ENCODE peak calls at places on chromosomes 6 and 20, in six cellular contexts. K is MM.1S, O is AG08396, I is tibial nerve, P is adipocyte, R is neuronal stem cell. F is an unnamed sample.

GRCh38 chr6:116362287-116362686 is 8.5 kb upstream of the DSE start:
- DNase-seq in O (no peak), I (no peak), R (no peak), K (no peak), P (no peak), F (no peak)

GRCh38 chr6:52544325-52545022 is 32.4 kb downstream of the TRAM2 start:
- DNase-seq in K (no peak), O (no peak), I (no peak), R (no peak), P (no peak), F (no peak)

GRCh38 chr6:134372603-134373281 is 54.8 kb upstream of the SGK1 start:
- DNase-seq in I (peak; percentile 71), R (no peak), O (peak; percentile 29), K (no peak), P (peak; percentile 92), F (peak; percentile 79)

GRCh38 chr6:34414999-34415858 is 10.6 kb downstream of the RPS10 start:
- DNase-seq in K (peak; percentile 36), R (no peak), I (peak; percentile 85), P (peak; percentile 73), O (peak; percentile 60), F (peak; percentile 75)

GRCh38 chr6:106159531-106159940 is 73.4 kb downstream of the PRDM1 start:
- DNase-seq in O (peak; percentile 89), R (no peak), I (no peak), P (peak; percentile 57), K (peak; percentile 2), F (no peak)

GRCh38 chr6:41960026-41960425 is 18.4 kb upstream of the CCND3 start:
- DNase-seq in I (no peak), R (no peak), P (no peak), K (no peak), O (no peak), F (no peak)

GRCh38 chr6:33683051-33683571 is 28.4 kb downstream of the UQCC2 start:
- DNase-seq in R (no peak), P (no peak), K (no peak), I (no peak), O (no peak), F (no peak)

GRCh38 chr6:39335780-39336541 is 13.5 kb upstream of the KCNK16 start:
- DNase-seq in O (peak; percentile 41), K (peak; percentile 59), R (no peak), I (no peak), P (no peak), F (no peak)

GRCh38 chr20:21622097-21622496 is 83.4 kb upstream of the PAX1 start:
- DNase-seq in O (no peak), P (no peak), R (no peak), K (no peak), I (no peak), F (no peak)

GRCh38 chr6:157464653-157465535 is 83.9 kb downstream of the ZDHHC14 start:
- DNase-seq in P (no peak), K (no peak), O (no peak), R (no peak), I (no peak), F (no peak)

GRCh38 chr6:30915591-30915946 is 1.5 kb downstream of the VARS2 start:
- DNase-seq in K (peak; percentile 51), I (peak; percentile 46), R (peak; percentile 67), O (peak; percentile 84), P (peak; percentile 86), F (no peak)

GRCh38 chr20:58895099-58895795 is 42.7 kb downstream of the GNAS start:
- DNase-seq in K (no peak), I (no peak), O (no peak), R (no peak), P (peak; percentile 44), F (no peak)

GRCh38 chr20:29427201-29428060 is 1830.0 kb upstream of the DEFB115 start:
- DNase-seq in R (no peak), P (no peak), K (no peak), O (no peak), I (no peak), F (no peak)

GRCh38 chr6:3326981-3327380 is 68.2 kb downstream of the PSMG4 start:
- DNase-seq in R (no peak), O (no peak), P (no peak), K (no peak), I (no peak), F (no peak)

GRCh38 chr6:56863366-56863765 is 91.5 kb upstream of the BEND6 start:
- DNase-seq in I (no peak), K (no peak), O (peak; percentile 36), R (no peak), P (peak; percentile 62), F (no peak)

GRCh38 chr6:28105286-28105685 is 19.1 kb upstream of the ZSCAN16 start:
- DNase-seq in O (peak; percentile 45), P (peak; percentile 51), R (no peak), I (no peak), K (peak; percentile 9), F (no peak)

GRCh38 chr6:156934054-156934424 is 156.9 kb downstream of the ARID1B start:
- DNase-seq in I (no peak), P (no peak), R (no peak), K (no peak), O (no peak), F (no peak)

F was measured in tibial artery.